ENCODE peak calls at places on chromosomes 4 and X, in four cellular contexts. V, L, Y and W are unnamed samples. For H3K36me3 and H3K9me3, the result is how much of the 10 kb centered on the place peaks cover.

GRCh38 chr4:94407846-94408245 is 43.9 kb upstream of the PDLIM5 start:
- DNase-seq in V (no peak), Y (no peak), L (no peak), W (no peak)

GRCh38 chrX:39969099-39969825 is 128.5 kb downstream of the BCOR start:
- DNase-seq in V (no peak), Y (no peak), L (no peak), W (peak)

GRCh38 chr4:10245761-10246160 is 129.2 kb upstream of the WDR1 start:
- DNase-seq in Y (no peak), V (no peak), L (no peak), W (no peak)

GRCh38 chr4:107888237-107888636 is 43.1 kb upstream of the CYP2U1 start:
- DNase-seq in V (no peak), L (no peak), Y (no peak), W (no peak)

GRCh38 chr4:37666625-37667071 is 19.5 kb downstream of the RELL1 start:
- DNase-seq in L (no peak), V (no peak), Y (no peak), W (peak)

GRCh38 chr4:157143365-157143764 is 67.4 kb downstream of the GLRB start:
- DNase-seq in L (no peak), Y (no peak), V (no peak), W (no peak)

GRCh38 chrX:68894142-68894512 is 65.3 kb downstream of the EFNB1 start:
- DNase-seq in L (no peak), V (no peak), Y (no peak), W (no peak)

GRCh38 chr4:174627473-174627872 is 105.2 kb upstream of the HPGD start:
- DNase-seq in V (no peak), L (no peak), Y (no peak), W (no peak)

GRCh38 chrX:48045410-48046311 is 25.8 kb downstream of the ZNF630 start:
- DNase-seq in V (no peak), L (peak), Y (no peak), W (no peak)

GRCh38 chr4:73984736-73985527 is 3.1 kb downstream of the PPBP start:
- DNase-seq in L (no peak), V (no peak), Y (no peak), W (no peak)

GRCh38 chrX:98795636-98796035 is 1614.4 kb downstream of the PCDH19 start:
- DNase-seq in V (no peak), Y (no peak), L (no peak), W (no peak)

GRCh38 chr4:106273831-106274230 is 42.2 kb downstream of the TBCK start:
- DNase-seq in L (no peak), V (no peak), Y (no peak), W (no peak)

GRCh38 chr4:24511371-24512063 is 72.8 kb downstream of the DHX15 start:
- DNase-seq in Y (no peak), V (no peak), L (no peak), W (no peak)

GRCh38 chr4:116752027-116752426 is 333.3 kb downstream of the TRAM1L1 start:
- DNase-seq in V (no peak), Y (no peak), L (no peak), W (no peak)

GRCh38 chr4:40909363-40909876 is 159.7 kb downstream of the NSUN7 start:
- DNase-seq in Y (no peak), V (no peak), L (no peak), W (no peak)

GRCh38 chrX:110066488-110067225 is 63.7 kb downstream of the TMEM164 start:
- DNase-seq in L (no peak), V (no peak), Y (no peak), W (no peak)

GRCh38 chr4:37132351-37132989 is 112.1 kb upstream of the NWD2 start:
- DNase-seq in V (no peak), Y (no peak), L (no peak), W (no peak)

GRCh38 chrX:111244238-111244750 is 26.0 kb downstream of the CAPN6 start:
- DNase-seq in V (no peak), Y (no peak), L (no peak), W (no peak)

GRCh38 chrX:10897768-10898167 is 213.4 kb upstream of the HCCS start:
- DNase-seq in Y (no peak), V (no peak), L (no peak), W (peak)

GRCh38 chrX:152907084-152907651 is 9.3 kb downstream of the ZNF185 start:
- DNase-seq in Y (no peak), V (no peak), L (no peak), W (no peak)

GRCh38 chrX:17417411-17417810 is 42.4 kb downstream of the NHS start:
- DNase-seq in L (no peak), V (no peak), Y (no peak), W (no peak)

GRCh38 chrX:10146350-10146749 is 10.4 kb upstream of the CLCN4 start:
- DNase-seq in Y (no peak), L (no peak), V (no peak), W (no peak)

GRCh38 chr4:16835597-16836247 is 62.7 kb downstream of the LDB2 start:
- DNase-seq in V (no peak), Y (no peak), L (no peak), W (no peak)

GRCh38 chr4:75584067-75584466 is 28.2 kb downstream of the ODAPH start:
- DNase-seq in Y (no peak), L (no peak), V (no peak), W (no peak)

GRCh38 chr4:12973522-12973921 is 510.6 kb downstream of the RAB28 start:
- DNase-seq in Y (no peak), V (no peak), L (no peak), W (no peak)

GRCh38 chr4:87081826-87082225 is 138.6 kb downstream of the KLHL8 start:
- DNase-seq in Y (no peak), V (no peak), L (no peak), W (no peak)
- H3K36me3 ChIP-seq in Y (under half), V (under half), L (under half), W (under half)

DNA sequence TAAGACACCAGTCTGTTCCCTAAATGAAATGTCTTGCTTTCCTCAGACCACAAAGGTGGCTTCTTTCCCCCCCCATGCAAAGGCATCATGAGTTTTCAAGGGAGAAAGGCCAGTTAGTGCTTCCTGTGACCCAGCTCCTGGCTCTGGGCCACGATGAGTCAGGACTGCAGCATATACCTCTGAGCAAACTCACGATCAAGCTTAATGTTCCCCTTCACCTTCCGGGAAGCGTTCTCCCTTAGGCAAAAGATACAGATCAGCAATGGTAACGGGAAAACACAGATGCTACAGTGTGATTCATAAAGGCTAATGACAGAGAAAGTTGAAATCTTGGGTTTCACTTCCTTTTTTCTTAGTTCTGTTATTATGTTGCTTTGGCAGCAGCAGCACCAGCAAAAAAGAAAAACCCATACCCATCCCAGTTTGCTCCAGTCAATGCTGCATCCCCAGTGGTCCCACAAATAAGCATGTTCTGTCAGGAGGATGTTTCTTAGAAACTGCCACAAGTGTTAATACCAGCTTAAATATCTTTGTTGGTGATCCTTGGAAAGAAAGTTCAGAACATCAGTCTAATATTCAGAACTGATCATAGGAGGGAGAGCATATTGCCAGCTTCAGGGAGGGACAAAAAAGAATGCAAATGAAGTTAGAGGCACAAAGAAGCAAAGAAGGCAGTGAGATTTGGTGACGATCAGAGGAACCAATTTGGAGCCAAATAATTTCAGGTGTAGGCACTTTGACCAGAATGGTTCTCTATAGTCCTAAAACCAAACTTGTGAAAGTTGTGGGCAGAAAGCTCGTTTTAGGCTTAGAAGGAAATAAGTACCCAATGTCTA is 41.2 kb downstream of the LONRF3 start:
- DNase-seq in L (no peak), V (no peak), Y (peak), W (peak)
- TF ChIP-seq POLR2AphosphoS5 in L (no peak), V (peak), Y (no peak), W (peak)

DNA sequence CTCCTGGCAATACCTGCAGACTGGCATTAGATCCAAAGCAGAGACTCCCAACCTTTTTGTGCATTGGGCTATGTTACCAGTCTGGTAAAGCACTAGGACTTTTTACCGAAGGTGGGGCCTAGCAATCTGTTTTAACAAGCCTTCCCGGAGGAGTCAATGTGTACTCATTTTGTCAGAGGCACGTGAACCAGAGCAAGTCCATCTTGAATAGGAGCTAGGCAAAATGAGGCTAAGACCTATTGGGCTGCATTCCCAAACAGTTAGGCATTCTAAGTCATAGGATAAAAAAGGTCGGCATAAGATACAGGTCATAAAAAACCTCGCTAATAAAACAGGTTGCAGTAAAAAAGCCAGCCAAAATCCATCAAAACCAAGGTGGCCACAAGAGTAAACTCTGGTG is 22.3 kb downstream of the ADGRA3 start:
- DNase-seq in Y (no peak), L (no peak), V (no peak), W (no peak)
- H3K9me3 ChIP-seq in Y (under half), L (under half), V (under half), W (under half)

GRCh38 chr4:2937146-2937857 is 25.9 kb downstream of the NOP14 start:
- DNase-seq in Y (peak), V (peak), L (no peak), W (no peak)
- H3K36me3 ChIP-seq in Y (half or more), V (half or more), L (under half), W (half or more)

GRCh38 chr4:31045724-31046318 is 325.7 kb downstream of the PCDH7 start:
- DNase-seq in Y (no peak), L (no peak), V (no peak), W (no peak)
- TF ChIP-seq POLR2AphosphoS5 in Y (no peak), L (no peak), V (no peak), W (no peak)